ENCODE peak calls at places on chromosomes 16 and 17, in six cellular contexts. S is amygdala; E is CD4-positive, alpha-beta T cell; V is retinal pigment epithelial cell; W is right cardiac atrium; G is HEK293T. L is an unnamed sample.

GRCh38 chr16:74309789-74310781 is 13.5 kb downstream of the PSMD7 start:
- DNase-seq in S (no peak), E (no peak), V (no peak), W (no peak), G (peak), L (no peak)

GRCh38 chr17:36072431-36073121 is 8.5 kb downstream of the CCL18 start:
- DNase-seq in S (no peak), E (peak), V (no peak), W (peak), G (peak), L (peak)

GRCh38 chr16:4615389-4616046 is 830 bp upstream of the UBALD1 start:
- DNase-seq in S (no peak), E (no peak), V (no peak), W (peak), G (no peak), L (peak)

GRCh38 chr16:17364319-17365210 is 106.2 kb downstream of the XYLT1 start:
- DNase-seq in S (no peak), E (peak), V (peak), W (no peak), G (no peak), L (peak)

GRCh38 chr16:56589141-56590039 is at the start of gene MT3:
- DNase-seq in S (peak), E (no peak), V (no peak), W (no peak), G (no peak), L (no peak)

GRCh38 chr17:32777436-32777835 is 99.5 kb downstream of the MYO1D start:
- DNase-seq in S (no peak), E (no peak), V (no peak), W (no peak), G (no peak), L (no peak)

GRCh38 chr17:79007504-79008381 is 1.8 kb downstream of the CANT1 start:
- DNase-seq in S (no peak), E (no peak), V (no peak), W (no peak), G (no peak), L (no peak)

GRCh38 chr17:66900126-66901010 is 64.1 kb upstream of the CACNG4 start:
- DNase-seq in S (no peak), E (no peak), V (no peak), W (no peak), G (no peak), L (no peak)

GRCh38 chr16:48499822-48500440 is 110.0 kb downstream of the N4BP1 start:
- DNase-seq in S (no peak), E (no peak), V (peak), W (peak), G (no peak), L (no peak)

GRCh38 chr16:56667581-56668571 is at the start of gene MT1G:
- DNase-seq in S (no peak), E (no peak), V (no peak), W (peak), G (no peak), L (no peak)

GRCh38 chr16:78460428-78460827 is 361.0 kb downstream of the WWOX start:
- DNase-seq in S (no peak), E (no peak), V (no peak), W (no peak), G (no peak), L (no peak)

GRCh38 chr17:60107526-60108257 is 29.0 kb upstream of the HEATR6 start:
- DNase-seq in S (no peak), E (no peak), V (no peak), W (no peak), G (no peak), L (no peak)

GRCh38 chr16:30394603-30395154 is 541 bp upstream of the ZNF48 start:
- DNase-seq in S (no peak), E (no peak), V (no peak), W (peak), G (no peak), L (no peak)

GRCh38 chr16:87017388-87018012 is 299.7 kb downstream of the C16orf95 start:
- DNase-seq in S (no peak), E (no peak), V (peak), W (no peak), G (peak), L (no peak)

GRCh38 chr17:16915752-16916556 is 56.0 kb downstream of the TNFRSF13B start:
- DNase-seq in S (no peak), E (peak), V (no peak), W (no peak), G (peak), L (no peak)

GRCh38 chr16:88317619-88317977 is 65.2 kb upstream of the ZNF469 start:
- DNase-seq in S (no peak), E (no peak), V (no peak), W (peak), G (no peak), L (no peak)

GRCh38 chr16:82293671-82294070 is 123.6 kb upstream of the MPHOSPH6 start:
- DNase-seq in S (no peak), E (no peak), V (no peak), W (no peak), G (no peak), L (no peak)

GRCh38 chr16:61362583-61362982 is 673.7 kb downstream of the CDH8 start:
- DNase-seq in S (no peak), E (no peak), V (no peak), W (no peak), G (no peak), L (no peak)

GRCh38 chr17:63956296-63956920 is 16.3 kb downstream of the SCN4A start:
- DNase-seq in S (no peak), E (no peak), V (no peak), W (no peak), G (no peak), L (no peak)